ENCODE peak calls at places on chromosome 16, in five cellular contexts. One of them, this sample, is unnamed.

GRCh38 chr16:15983898-15984297 is 34.5 kb downstream of the ABCC1 start:
- DNase-seq in K562: no peak
- DNase-seq in SK-N-SH: no peak
- DNase-seq in HepG2: no peak
- DNase-seq in GM12878: no peak
- DNase-seq in this sample: no peak

GRCh38 chr16:79372504-79373184 is 227.9 kb downstream of the MAF start:
- DNase-seq in K562: no peak
- DNase-seq in SK-N-SH: no peak
- DNase-seq in HepG2: no peak
- DNase-seq in GM12878: no peak
- DNase-seq in this sample: no peak

GRCh38 chr16:53948734-53949430 is 244.9 kb downstream of the FTO start:
- DNase-seq in K562: no peak
- DNase-seq in SK-N-SH: no peak
- DNase-seq in HepG2: no peak
- DNase-seq in GM12878: no peak
- DNase-seq in this sample: no peak

GRCh38 chr16:5010576-5011329 is 23.0 kb downstream of the NAGPA start:
- DNase-seq in K562: no peak
- DNase-seq in SK-N-SH: no peak
- DNase-seq in HepG2: peak; percentile 44
- DNase-seq in GM12878: no peak
- DNase-seq in this sample: no peak

GRCh38 chr16:67548265-67549126 is 13.8 kb upstream of the CTCF start:
- DNase-seq in K562: no peak
- DNase-seq in SK-N-SH: no peak
- DNase-seq in HepG2: no peak
- DNase-seq in GM12878: no peak
- DNase-seq in this sample: peak; percentile 59

GRCh38 chr16:20620003-20620402 is 43.8 kb upstream of the ACSM2B start:
- DNase-seq in K562: no peak
- DNase-seq in SK-N-SH: no peak
- DNase-seq in HepG2: no peak
- DNase-seq in GM12878: no peak
- DNase-seq in this sample: no peak

GRCh38 chr16:66087308-66087707 is 279.2 kb upstream of the CDH5 start:
- DNase-seq in K562: no peak
- DNase-seq in SK-N-SH: no peak
- DNase-seq in HepG2: no peak
- DNase-seq in GM12878: no peak
- DNase-seq in this sample: no peak

GRCh38 chr16:6081320-6081976 is 983.9 kb upstream of the EEF2KMT start:
- DNase-seq in K562: peak; percentile 60
- DNase-seq in SK-N-SH: peak; percentile 57
- DNase-seq in HepG2: peak; percentile 20
- DNase-seq in GM12878: no peak
- DNase-seq in this sample: peak; percentile 21

GRCh38 chr16:19095699-19096098 is 18.1 kb upstream of the ITPRIPL2 start:
- DNase-seq in K562: no peak
- DNase-seq in SK-N-SH: no peak
- DNase-seq in HepG2: no peak
- DNase-seq in GM12878: no peak
- DNase-seq in this sample: no peak

GRCh38 chr16:48365601-48366164 is 19.5 kb downstream of the SIAH1 start:
- DNase-seq in K562: peak; percentile 86
- DNase-seq in SK-N-SH: peak; percentile 90
- DNase-seq in HepG2: peak; percentile 83
- DNase-seq in GM12878: no peak
- DNase-seq in this sample: peak; percentile 80

GRCh38 chr16:82699262-82699661 is 72.5 kb downstream of the CDH13 start:
- DNase-seq in K562: no peak
- DNase-seq in SK-N-SH: no peak
- DNase-seq in HepG2: no peak
- DNase-seq in GM12878: no peak
- DNase-seq in this sample: no peak

GRCh38 chr16:88634141-88634993 is 4.0 kb upstream of the IL17C start:
- DNase-seq in K562: peak; percentile 91
- DNase-seq in SK-N-SH: no peak
- DNase-seq in HepG2: no peak
- DNase-seq in GM12878: peak; percentile 45
- DNase-seq in this sample: peak; percentile 51

GRCh38 chr16:785563-786535 is 2.3 kb downstream of the RPUSD1 start:
- DNase-seq in K562: peak; percentile 71
- DNase-seq in SK-N-SH: peak; percentile 86
- DNase-seq in HepG2: peak; percentile 31
- DNase-seq in GM12878: no peak
- DNase-seq in this sample: no peak

GRCh38 chr16:24337013-24337412 is 80.9 kb downstream of the CACNG3 start:
- DNase-seq in K562: no peak
- DNase-seq in SK-N-SH: no peak
- DNase-seq in HepG2: no peak
- DNase-seq in GM12878: no peak
- DNase-seq in this sample: no peak

GRCh38 chr16:52071101-52071500 is 475.8 kb downstream of the TOX3 start:
- DNase-seq in K562: no peak
- DNase-seq in SK-N-SH: no peak
- DNase-seq in HepG2: no peak
- DNase-seq in GM12878: no peak
- DNase-seq in this sample: no peak

GRCh38 chr16:48617104-48617503 is 7.1 kb upstream of the N4BP1 start:
- DNase-seq in K562: no peak
- DNase-seq in SK-N-SH: no peak
- DNase-seq in HepG2: no peak
- DNase-seq in GM12878: no peak
- DNase-seq in this sample: no peak

GRCh38 chr16:57159447-57159846 is 26.4 kb downstream of the PSME3IP1 start:
- DNase-seq in K562: no peak
- DNase-seq in SK-N-SH: no peak
- DNase-seq in HepG2: no peak
- DNase-seq in GM12878: no peak
- DNase-seq in this sample: no peak

GRCh38 chr16:24544640-24545039 is 5.3 kb downstream of the RBBP6 start:
- DNase-seq in K562: no peak
- DNase-seq in SK-N-SH: no peak
- DNase-seq in HepG2: no peak
- DNase-seq in GM12878: no peak
- DNase-seq in this sample: no peak

GRCh38 chr16:73956592-73957495 is 339.8 kb upstream of the PSMD7 start:
- DNase-seq in K562: peak; percentile 48
- DNase-seq in SK-N-SH: peak; percentile 65
- DNase-seq in HepG2: peak; percentile 50
- DNase-seq in GM12878: peak; percentile 2
- DNase-seq in this sample: peak; percentile 1

GRCh38 chr16:67170168-67170947 is at the start of gene NOL3:
- DNase-seq in K562: peak; percentile 94
- DNase-seq in SK-N-SH: peak; percentile 93
- DNase-seq in HepG2: peak; percentile 87
- DNase-seq in GM12878: peak; percentile 58
- DNase-seq in this sample: no peak

GRCh38 chr16:66846831-66847230 is 2.6 kb downstream of the CA7 start:
- DNase-seq in K562: peak; percentile 4
- DNase-seq in SK-N-SH: no peak
- DNase-seq in HepG2: no peak
- DNase-seq in GM12878: no peak
- DNase-seq in this sample: no peak

GRCh38 chr16:51937771-51938170 is 609.2 kb downstream of the TOX3 start:
- DNase-seq in K562: no peak
- DNase-seq in SK-N-SH: no peak
- DNase-seq in HepG2: no peak
- DNase-seq in GM12878: no peak
- DNase-seq in this sample: no peak

GRCh38 chr16:74169687-74170522 is 126.7 kb upstream of the PSMD7 start:
- DNase-seq in K562: no peak
- DNase-seq in SK-N-SH: no peak
- DNase-seq in HepG2: no peak
- DNase-seq in GM12878: no peak
- DNase-seq in this sample: no peak

GRCh38 chr16:51039638-51040331 is 111.3 kb downstream of the SALL1 start:
- DNase-seq in K562: no peak
- DNase-seq in SK-N-SH: no peak
- DNase-seq in HepG2: no peak
- DNase-seq in GM12878: no peak
- DNase-seq in this sample: no peak

GRCh38 chr16:3829631-3830536 is 50.6 kb downstream of the CREBBP start:
- DNase-seq in K562: no peak
- DNase-seq in SK-N-SH: no peak
- DNase-seq in HepG2: no peak
- DNase-seq in GM12878: no peak
- DNase-seq in this sample: no peak

GRCh38 chr16:55401036-55401435 is 77.0 kb downstream of the IRX6 start:
- DNase-seq in K562: no peak
- DNase-seq in SK-N-SH: no peak
- DNase-seq in HepG2: no peak
- DNase-seq in GM12878: no peak
- DNase-seq in this sample: no peak

GRCh38 chr16:65119905-65120341 is 1.9 kb downstream of the CDH11 start:
- DNase-seq in K562: no peak
- DNase-seq in SK-N-SH: no peak
- DNase-seq in HepG2: no peak
- DNase-seq in GM12878: no peak
- DNase-seq in this sample: no peak

GRCh38 chr16:67460168-67460567 is 20.8 kb downstream of the ATP6V0D1 start:
- DNase-seq in K562: peak; percentile 90
- DNase-seq in SK-N-SH: no peak
- DNase-seq in HepG2: no peak
- DNase-seq in GM12878: no peak
- DNase-seq in this sample: no peak

GRCh38 chr16:72985148-72985882 is 62.6 kb downstream of the ZFHX3 start:
- DNase-seq in K562: no peak
- DNase-seq in SK-N-SH: no peak
- DNase-seq in HepG2: no peak
- DNase-seq in GM12878: no peak
- DNase-seq in this sample: no peak

GRCh38 chr16:59886021-59886420 is 1151.9 kb upstream of the GOT2 start:
- DNase-seq in K562: no peak
- DNase-seq in SK-N-SH: no peak
- DNase-seq in HepG2: no peak
- DNase-seq in GM12878: no peak
- DNase-seq in this sample: no peak

GRCh38 chr16:3696425-3697218 is 20.7 kb downstream of the TRAP1 start:
- DNase-seq in K562: peak; percentile 72
- DNase-seq in SK-N-SH: no peak
- DNase-seq in HepG2: peak; percentile 68
- DNase-seq in GM12878: no peak
- DNase-seq in this sample: no peak

GRCh38 chr16:77585852-77586251 is 136.5 kb upstream of the NUDT7 start:
- DNase-seq in K562: no peak
- DNase-seq in SK-N-SH: no peak
- DNase-seq in HepG2: no peak
- DNase-seq in GM12878: no peak
- DNase-seq in this sample: no peak
- TF ChIP-seq GABPA in K562: no peak
- TF ChIP-seq GABPA in SK-N-SH: no peak
- TF ChIP-seq GABPA in HepG2: no peak
- TF ChIP-seq GABPA in GM12878: no peak
- TF ChIP-seq GABPA in this sample: no peak

GRCh38 chr16:58850627-58851024 is 116.5 kb upstream of the GOT2 start:
- DNase-seq in K562: peak; percentile 30
- DNase-seq in SK-N-SH: no peak
- DNase-seq in HepG2: no peak
- DNase-seq in GM12878: no peak
- DNase-seq in this sample: no peak

GRCh38 chr16:58855291-58855823 is 121.2 kb upstream of the GOT2 start:
- DNase-seq in K562: peak; percentile 24
- DNase-seq in SK-N-SH: no peak
- DNase-seq in HepG2: no peak
- DNase-seq in GM12878: no peak
- DNase-seq in this sample: peak; percentile 5

GRCh38 chr16:58850019-58850626 is 116.0 kb upstream of the GOT2 start:
- DNase-seq in K562: no peak
- DNase-seq in SK-N-SH: no peak
- DNase-seq in HepG2: no peak
- DNase-seq in GM12878: no peak
- DNase-seq in this sample: no peak

GRCh38 chr16:58854392-58854791 is 120.3 kb upstream of the GOT2 start:
- DNase-seq in K562: no peak
- DNase-seq in SK-N-SH: no peak
- DNase-seq in HepG2: no peak
- DNase-seq in GM12878: peak; percentile 46
- DNase-seq in this sample: no peak

DNA sequence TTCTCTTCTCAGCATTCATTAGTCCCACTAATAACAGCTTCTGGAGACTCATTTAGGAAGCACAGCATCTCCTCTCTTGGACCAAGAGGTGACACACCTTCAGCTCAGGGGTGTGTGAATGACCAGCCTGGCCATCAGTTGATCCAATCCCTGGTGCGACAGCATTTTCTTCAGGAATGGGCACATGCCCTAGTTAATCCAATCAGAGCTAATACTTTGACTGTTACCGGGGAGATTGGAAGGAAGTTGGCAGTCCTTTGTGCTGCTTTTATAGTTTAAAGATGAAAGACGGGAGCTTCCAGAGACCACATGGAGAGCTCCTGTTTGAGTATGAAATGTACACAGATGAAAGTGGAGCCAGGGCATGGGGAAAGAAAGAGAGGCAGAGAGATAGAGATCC is 119.7 kb upstream of the GOT2 start:
- DNase-seq in K562: no peak
- DNase-seq in SK-N-SH: no peak
- DNase-seq in HepG2: no peak
- DNase-seq in GM12878: no peak
- DNase-seq in this sample: no peak
- TF ChIP-seq REST in K562: no peak
- TF ChIP-seq REST in SK-N-SH: no peak
- TF ChIP-seq REST in HepG2: no peak
- TF ChIP-seq REST in GM12878: no peak
- TF ChIP-seq REST in this sample: no peak

GRCh38 chr16:9094008-9094846 is 2.8 kb downstream of the HAPSTR1 start:
- DNase-seq in K562: no peak
- DNase-seq in SK-N-SH: no peak
- DNase-seq in HepG2: no peak
- DNase-seq in GM12878: no peak
- DNase-seq in this sample: no peak
- H3K4me3 ChIP-seq in K562: peak overlapping the region; percentile 95
- H3K4me3 ChIP-seq in SK-N-SH: peak overlapping the region; percentile 93
- H3K4me3 ChIP-seq in HepG2: peak overlapping the region; percentile 98
- H3K4me3 ChIP-seq in GM12878: peak overlapping the region; percentile 81
- H3K4me3 ChIP-seq in this sample: peak overlapping the region; percentile 91

GRCh38 chr16:14641206-14641605 is 8.5 kb downstream of the BFAR start:
- DNase-seq in K562: no peak
- DNase-seq in SK-N-SH: no peak
- DNase-seq in HepG2: no peak
- DNase-seq in GM12878: no peak
- DNase-seq in this sample: no peak

GRCh38 chr16:14640538-14640937 is 7.8 kb downstream of the BFAR start:
- DNase-seq in K562: no peak
- DNase-seq in SK-N-SH: no peak
- DNase-seq in HepG2: no peak
- DNase-seq in GM12878: no peak
- DNase-seq in this sample: no peak

DNA sequence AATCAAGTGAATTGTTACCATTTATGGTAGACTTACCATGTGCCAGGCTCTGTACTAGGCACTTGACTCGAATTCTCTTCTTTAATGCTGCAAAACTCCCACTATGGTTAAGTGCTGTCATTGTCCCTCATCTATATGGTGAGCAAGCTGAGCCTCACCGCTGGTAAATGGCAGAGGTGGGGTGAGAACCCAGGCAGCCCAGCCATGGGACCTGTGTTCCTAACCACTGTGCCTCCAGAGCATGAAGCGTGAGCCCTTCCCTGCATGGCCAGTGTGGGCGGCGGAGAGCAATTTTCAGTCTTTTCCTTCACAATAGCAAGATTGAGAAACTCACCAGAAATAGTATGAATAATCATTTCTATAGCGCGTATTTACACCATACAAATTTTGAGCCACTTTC is 9.1 kb downstream of the BFAR start:
- DNase-seq in K562: no peak
- DNase-seq in SK-N-SH: no peak
- DNase-seq in HepG2: no peak
- DNase-seq in GM12878: no peak
- DNase-seq in this sample: peak; percentile 3
- TF ChIP-seq GABPA in K562: no peak
- TF ChIP-seq GABPA in SK-N-SH: no peak
- TF ChIP-seq GABPA in HepG2: no peak
- TF ChIP-seq GABPA in GM12878: no peak
- TF ChIP-seq GABPA in this sample: no peak